ENCODE peak calls at places on chromosome X, in four cellular contexts. E is uterus, Y is sigmoid colon, C is cardiac muscle cell. M is an unnamed sample.

GRCh38 chrX:109709129-109709631 is 23.9 kb downstream of the ACSL4 start:
- DNase-seq in E (no peak), Y (no peak), C (no peak), M (no peak)

GRCh38 chrX:22134681-22135080 is 102.6 kb downstream of the PHEX start:
- DNase-seq in C (no peak), Y (no peak), E (no peak), M (no peak)

GRCh38 chrX:66110112-66110511 is 53.9 kb upstream of the HEPH start:
- DNase-seq in C (peak), E (no peak), Y (no peak), M (no peak)

GRCh38 chrX:70133303-70134115 is at the start of gene IGBP1:
- DNase-seq in E (peak), C (peak), Y (peak), M (peak)

GRCh38 chrX:23919706-23920320 is 12.0 kb downstream of the CXorf58 start:
- DNase-seq in C (no peak), Y (no peak), E (no peak), M (no peak)

GRCh38 chrX:38654302-38654701 is 93.0 kb downstream of the TSPAN7 start:
- DNase-seq in Y (no peak), C (peak), E (no peak), M (no peak)

GRCh38 chrX:1361275-1361674 is 24.7 kb downstream of the IL3RA start:
- DNase-seq in E (no peak), C (no peak), Y (no peak), M (no peak)

GRCh38 chrX:635428-636192 is 5.0 kb downstream of the SHOX start:
- DNase-seq in Y (no peak), C (no peak), E (no peak), M (no peak)

GRCh38 chrX:10502961-10503360 is 117.4 kb downstream of the MID1 start:
- DNase-seq in E (no peak), C (no peak), Y (no peak), M (no peak)

GRCh38 chrX:123665197-123665596 is 67.7 kb downstream of the THOC2 start:
- DNase-seq in E (no peak), C (no peak), Y (no peak), M (no peak)

GRCh38 chrX:29903365-29903764 is 312.0 kb upstream of the MAGEB2 start:
- DNase-seq in Y (no peak), C (no peak), E (no peak), M (no peak)

GRCh38 chrX:152905081-152905420 is 7.2 kb downstream of the ZNF185 start:
- DNase-seq in C (no peak), E (no peak), Y (no peak), M (no peak)

GRCh38 chrX:26822448-26822847 is 606.5 kb downstream of the MAGEB5 start:
- DNase-seq in C (no peak), E (no peak), Y (no peak), M (no peak)

GRCh38 chrX:150842198-150842553 is 56.3 kb downstream of the CD99L2 start:
- DNase-seq in C (no peak), E (no peak), Y (no peak), M (no peak)

GRCh38 chrX:152220612-152221011 is 82.2 kb upstream of the MAGEA10 start:
- DNase-seq in C (no peak), E (no peak), Y (no peak), M (no peak)

GRCh38 chrX:122943918-122944317 is 240.2 kb upstream of the GRIA3 start:
- DNase-seq in Y (no peak), E (no peak), C (no peak), M (no peak)

GRCh38 chrX:120293015-120293414 is 18.2 kb downstream of the TMEM255A start:
- DNase-seq in E (no peak), C (no peak), Y (no peak), M (no peak)

GRCh38 chrX:70509078-70509477 is 64.4 kb downstream of the DLG3 start:
- DNase-seq in C (no peak), E (no peak), Y (no peak), M (no peak)

GRCh38 chrX:24870143-24870542 is 145.6 kb downstream of the ARX start:
- DNase-seq in Y (no peak), E (no peak), C (no peak), M (no peak)

GRCh38 chrX:1190596-1191145 is 21.8 kb downstream of the CRLF2 start:
- DNase-seq in C (no peak), Y (peak), E (no peak), M (peak)

GRCh38 chrX:31606796-31607195 is 535.0 kb upstream of the FTHL17 start:
- DNase-seq in C (no peak), Y (no peak), E (no peak), M (no peak)

GRCh38 chrX:136687457-136687856 is 39.5 kb downstream of the CD40LG start:
- DNase-seq in C (no peak), E (no peak), Y (no peak), M (no peak)

GRCh38 chrX:11272290-11272689 is 20.9 kb upstream of the AMELX start:
- DNase-seq in Y (no peak), E (no peak), C (no peak), M (no peak)

GRCh38 chrX:9379697-9380551 is 84.9 kb upstream of the TBL1X start:
- DNase-seq in Y (no peak), C (no peak), E (no peak), M (no peak)

GRCh38 chrX:23788521-23788920 is 5.5 kb downstream of the SAT1 start:
- DNase-seq in C (no peak), Y (no peak), E (no peak), M (no peak)

GRCh38 chrX:134782796-134783195 is 124.5 kb upstream of the PLAC1 start:
- DNase-seq in Y (no peak), C (peak), E (no peak), M (no peak)

GRCh38 chrX:39766085-39766726 is 331.6 kb downstream of the BCOR start:
- DNase-seq in Y (no peak), E (no peak), C (no peak), M (no peak)

DNA sequence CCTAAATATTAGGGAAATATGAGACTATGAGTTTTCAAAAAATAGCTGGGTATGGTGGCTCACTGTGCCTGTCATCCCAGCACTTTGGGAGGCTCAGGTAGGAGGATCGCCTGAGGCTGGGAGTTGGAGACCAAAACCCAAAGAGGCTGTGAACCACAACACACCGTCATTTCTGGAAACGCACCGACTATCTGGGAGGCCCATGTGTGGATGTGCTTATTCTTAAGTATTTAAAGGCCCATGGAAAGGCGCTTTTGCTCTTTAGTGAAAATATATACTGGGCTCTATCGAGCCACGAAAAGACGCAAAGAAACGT is 102.5 kb downstream of the DHRSX start:
- DNase-seq in C (no peak), E (no peak), Y (no peak), M (no peak)
- H3K27ac ChIP-seq in C (no peak), E (no peak), Y (no peak), M (no peak)

GRCh38 chrX:154308108-154308946 is 12.7 kb downstream of the TKTL1 start:
- DNase-seq in Y (peak), E (peak), C (peak), M (no peak)
- TF ChIP-seq CTCF in Y (peak), E (peak), C (peak), M (peak)

GRCh38 chrX:13110427-13111324 is 66.3 kb upstream of the FAM9C start:
- DNase-seq in Y (peak), E (peak), C (no peak), M (no peak)
- H3K27ac ChIP-seq in Y (peak), E (peak), C (no peak), M (peak)

GRCh38 chrX:41922694-41923171 is 621 bp downstream of the CASK start:
- DNase-seq in C (peak), E (peak), Y (no peak), M (peak)
- TF ChIP-seq CTCF in C (peak), E (no peak), Y (no peak), M (no peak)

M was measured in coronary artery.